ENCODE peak calls at places on chromosomes 13 and 19, in ten cellular contexts. Q is fibroblast of mammary gland; R is body of pancreas; I is fibroblast of villous mesenchyme; A is HCT116; M is Panc1; J is cardiac muscle cell; V is left lung; D is CD8-positive, alpha-beta T cell; O is fibroblast of lung. F is an unnamed sample.

GRCh38 chr13:25137624-25137892 is 34.5 kb downstream of the AMER2 start:
- DNase-seq in Q (no peak), R (no peak), I (no peak), A (no peak), M (no peak), J (no peak), V (no peak), D (no peak), O (no peak), F (no peak)

GRCh38 chr19:36526581-36526980 is 1.5 kb downstream of the ZNF260 start:
- DNase-seq in Q (no peak), R (no peak), I (no peak), A (no peak), M (no peak), J (no peak), V (no peak), D (no peak), O (peak; percentile 26), F (no peak)

GRCh38 chr19:43623889-43624670 is 4.7 kb upstream of the ZNF428 start:
- DNase-seq in Q (no peak), R (no peak), I (peak; percentile 31), A (peak; percentile 29), M (no peak), J (no peak), V (no peak), D (no peak), O (no peak), F (no peak)

GRCh38 chr19:38093154-38093553 is 130.9 kb downstream of the DPF1 start:
- DNase-seq in Q (no peak), R (no peak), I (no peak), A (no peak), M (no peak), J (no peak), V (no peak), D (no peak), O (no peak), F (no peak)

GRCh38 chr19:30448386-30449130 is 76.4 kb downstream of the ZNF536 start:
- DNase-seq in Q (no peak), R (no peak), I (no peak), A (no peak), M (no peak), J (no peak), V (no peak), D (no peak), O (no peak), F (peak; percentile 67)

GRCh38 chr13:100115693-100116254 is 26.9 kb downstream of the PCCA start:
- DNase-seq in Q (no peak), R (no peak), I (no peak), A (no peak), M (no peak), J (no peak), V (no peak), D (no peak), O (no peak), F (no peak)

GRCh38 chr19:46878613-46879375 is 18.0 kb downstream of the ARHGAP35 start:
- DNase-seq in Q (peak; percentile 93), R (no peak), I (peak; percentile 78), A (no peak), M (no peak), J (peak; percentile 75), V (no peak), D (no peak), O (peak; percentile 95), F (peak; percentile 80)

GRCh38 chr19:49807174-49807830 is 5.8 kb downstream of the FUZ start:
- DNase-seq in Q (no peak), R (no peak), I (no peak), A (no peak), M (no peak), J (no peak), V (no peak), D (no peak), O (no peak), F (no peak)

GRCh38 chr13:32969516-32969941 is 46.7 kb upstream of the KL start:
- DNase-seq in Q (peak; percentile 64), R (no peak), I (peak; percentile 61), A (no peak), M (no peak), J (peak; percentile 61), V (no peak), D (no peak), O (peak; percentile 45), F (peak; percentile 53)

GRCh38 chr13:110377178-110378175 is 70.4 kb downstream of the COL4A2 start:
- DNase-seq in Q (peak; percentile 75), R (no peak), I (no peak), A (no peak), M (no peak), J (no peak), V (no peak), D (no peak), O (no peak), F (no peak)
- H3K4me3 ChIP-seq in Q (no peak overlapping the region), R (no peak overlapping the region), I (no peak overlapping the region), A (no peak overlapping the region), M (no peak overlapping the region), J (no peak overlapping the region), V (no peak overlapping the region), D (no peak overlapping the region), O (no peak overlapping the region), F (no peak overlapping the region)

DNA sequence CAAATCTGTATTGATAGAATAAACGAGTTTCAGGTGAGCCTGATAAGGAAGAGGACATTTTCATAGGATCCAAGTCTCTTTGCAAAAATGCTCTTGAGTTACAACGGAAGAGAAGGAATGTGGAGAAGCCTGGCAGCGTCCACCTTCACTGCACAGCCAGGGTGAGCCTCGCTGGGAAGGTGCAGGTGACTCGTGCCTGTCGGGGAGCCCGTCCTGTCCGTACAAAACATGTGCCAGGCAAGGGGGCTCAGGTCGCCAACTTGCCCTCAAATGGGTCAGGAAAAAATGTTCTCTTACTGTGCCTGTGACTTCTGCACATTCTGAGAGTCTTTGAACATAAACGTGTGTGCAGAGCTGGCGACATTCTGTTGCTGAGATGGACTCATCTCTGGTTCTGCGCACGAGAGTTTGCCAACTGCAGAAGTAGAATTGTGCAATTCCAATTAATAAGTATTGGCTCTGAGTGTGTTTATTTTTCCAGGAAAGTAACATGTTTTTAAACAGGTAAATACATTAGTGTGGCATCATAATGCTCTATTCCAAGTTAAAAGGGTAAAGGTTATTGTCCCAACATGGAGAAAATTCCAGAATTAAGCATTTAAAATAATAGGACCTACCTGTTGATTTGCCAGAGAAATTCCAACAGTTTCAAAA is 28.6 kb downstream of the NAXD start:
- DNase-seq in Q (no peak), R (peak; percentile 2), I (no peak), A (no peak), M (no peak), J (no peak), V (peak; percentile 52), D (no peak), O (no peak), F (no peak)
- TF ChIP-seq CTCF in Q (no peak), R (no peak), I (no peak), A (no peak), M (no peak), J (no peak), V (no peak), D (no peak), O (no peak), F (no peak)

GRCh38 chr19:2045501-2046045 is 5.5 kb downstream of the MKNK2 start:
- DNase-seq in Q (no peak), R (peak; percentile 94), I (no peak), A (no peak), M (no peak), J (no peak), V (no peak), D (no peak), O (no peak), F (no peak)

GRCh38 chr19:2047449-2048103 is 3.5 kb downstream of the MKNK2 start:
- DNase-seq in Q (peak; percentile 64), R (peak; percentile 95), I (peak; percentile 67), A (no peak), M (no peak), J (no peak), V (peak; percentile 92), D (no peak), O (no peak), F (peak; percentile 56)

GRCh38 chr19:2048104-2048958 is 2.7 kb downstream of the MKNK2 start:
- DNase-seq in Q (no peak), R (peak; percentile 46), I (no peak), A (no peak), M (no peak), J (no peak), V (no peak), D (no peak), O (no peak), F (no peak)

GRCh38 chr19:2046046-2046907 is 4.8 kb downstream of the MKNK2 start:
- DNase-seq in Q (no peak), R (peak; percentile 42), I (no peak), A (no peak), M (no peak), J (no peak), V (peak; percentile 73), D (no peak), O (no peak), F (no peak)

DNA sequence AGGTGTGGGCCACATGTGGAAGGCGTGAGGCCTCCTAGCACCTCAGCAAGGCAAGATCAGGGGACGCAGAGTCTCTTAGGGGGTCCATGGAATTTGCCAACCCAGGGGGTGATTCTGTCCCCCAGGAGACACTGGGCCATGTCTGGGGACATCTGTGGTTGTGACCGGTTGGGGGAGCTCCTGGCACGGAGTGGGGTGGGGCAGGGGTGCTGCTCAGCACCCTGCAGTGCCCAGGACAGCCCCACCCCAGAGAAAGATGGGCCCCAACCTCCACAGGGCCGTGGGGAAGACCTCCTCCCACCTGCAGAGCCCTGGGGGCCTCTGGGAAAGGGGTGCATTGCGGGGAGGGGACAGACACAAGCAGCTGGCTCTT is 4.0 kb downstream of the MKNK2 start:
- DNase-seq in Q (no peak), R (no peak), I (no peak), A (no peak), M (no peak), J (no peak), V (no peak), D (no peak), O (no peak), F (no peak)
- H3K4me3 ChIP-seq in Q (no peak overlapping the region), R (no peak overlapping the region), I (no peak overlapping the region), A (no peak overlapping the region), M (peak overlapping the region; percentile 84), J (no peak overlapping the region), V (no peak overlapping the region), D (no peak overlapping the region), O (no peak overlapping the region), F (no peak overlapping the region)

DNA sequence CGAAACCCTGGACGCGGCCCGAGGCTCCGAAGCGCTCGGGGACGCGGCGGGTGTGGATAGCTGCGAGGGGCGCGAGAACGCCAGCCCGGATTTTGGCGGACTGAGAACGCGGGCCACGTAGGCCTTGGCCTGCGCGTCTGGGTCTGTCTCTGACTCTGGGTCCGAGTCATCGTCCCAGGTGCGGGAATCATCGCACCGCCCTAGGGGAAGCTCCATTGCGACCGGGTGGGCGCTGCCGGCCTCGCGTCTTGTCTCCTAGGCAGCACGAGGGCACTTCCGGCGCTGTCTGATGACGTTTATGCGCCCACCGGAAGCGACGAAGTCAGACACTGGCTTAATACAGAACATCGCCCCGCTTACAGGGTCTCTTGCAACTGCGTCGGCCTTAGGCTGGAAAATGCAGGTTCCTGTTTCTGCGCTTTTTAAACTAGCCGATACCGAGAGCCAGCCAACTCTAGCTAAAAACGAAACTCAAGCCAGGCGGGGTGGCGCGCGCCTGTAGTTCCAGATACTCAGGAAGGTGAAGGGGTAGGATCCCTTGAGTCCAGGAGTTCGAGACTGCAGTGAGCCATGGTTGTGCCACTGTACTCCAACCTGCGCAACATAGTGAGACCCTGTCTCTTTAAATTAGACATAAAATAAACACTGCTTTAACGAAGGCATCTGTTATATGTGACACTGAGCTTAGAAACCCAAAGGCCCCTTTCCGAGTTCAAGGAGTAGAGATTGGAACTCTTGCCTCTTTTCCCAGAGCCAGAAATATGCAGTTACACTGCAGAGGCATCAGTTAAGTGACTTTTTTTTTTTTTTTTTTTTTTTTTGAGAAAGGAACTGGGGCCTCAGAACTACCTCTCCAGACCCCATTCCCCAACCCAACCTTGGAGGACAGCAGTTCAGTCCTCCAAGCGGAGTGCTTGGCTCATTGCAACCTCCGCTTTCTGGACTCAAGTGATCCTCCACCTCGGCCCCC is at the start of gene FBXW9:
- DNase-seq in Q (peak; percentile 95), R (peak; percentile 98), I (peak; percentile 97), A (peak; percentile 91), M (peak; percentile 61), J (peak; percentile 97), V (peak; percentile 96), D (peak; percentile 99), O (peak; percentile 94), F (peak; percentile 95)
- TF ChIP-seq CTCF in Q (no peak), R (no peak), I (no peak), A (no peak), M (no peak), J (no peak), V (no peak), D (no peak), O (no peak), F (no peak)